ENCODE peak calls at places on chromosomes 1 and 21, in eight cellular contexts. P is nephron progenitor cell, F is AG09319, X is HFFc6, K is prostate gland, C is GM13977, G is HL-60, T is brain microvascular endothelial cell. S is an unnamed sample.

GRCh38 chr1:118266436-118266835 is 81.4 kb upstream of the SPAG17 start:
- DNase-seq in C (no peak), X (no peak), T (no peak), P (no peak), K (no peak), F (no peak), G (no peak), S (no peak)

GRCh38 chr1:13832100-13832499 is 132.1 kb downstream of the PRDM2 start:
- DNase-seq in K (no peak), G (no peak), T (no peak), F (no peak), P (no peak), C (no peak), X (no peak), S (no peak)

GRCh38 chr1:26021647-26022403 is at the start of gene EXTL1:
- DNase-seq in K (no peak), G (no peak), X (peak; percentile 39), C (no peak), T (peak; percentile 40), F (no peak), P (peak; percentile 69), S (no peak)

GRCh38 chr1:230458509-230458908 is 32.4 kb upstream of the PGBD5 start:
- DNase-seq in X (no peak), K (no peak), T (no peak), P (no peak), F (no peak), C (no peak), G (no peak), S (no peak)

GRCh38 chr1:70518106-70518505 is 107.0 kb downstream of the CTH start:
- DNase-seq in C (no peak), T (no peak), F (no peak), G (no peak), X (no peak), P (no peak), K (no peak), S (no peak)

GRCh38 chr1:96418969-96419368 is 302.6 kb upstream of the PTBP2 start:
- DNase-seq in G (no peak), K (no peak), P (no peak), F (no peak), C (no peak), T (no peak), X (no peak), S (no peak)

GRCh38 chr1:29383972-29384371 is 147.7 kb downstream of the PTPRU start:
- DNase-seq in C (no peak), P (no peak), T (peak; percentile 4), X (peak; percentile 3), F (no peak), G (no peak), K (no peak), S (no peak)

GRCh38 chr1:180691322-180691721 is 59.5 kb downstream of the XPR1 start:
- DNase-seq in G (no peak), X (no peak), C (no peak), F (no peak), P (no peak), T (peak; percentile 3), K (no peak), S (no peak)

GRCh38 chr1:193709607-193710006 is 523.2 kb upstream of the B3GALT2 start:
- DNase-seq in X (no peak), G (no peak), F (no peak), C (no peak), K (no peak), P (no peak), T (no peak), S (no peak)

GRCh38 chr1:177925006-177925405 is 44.9 kb downstream of the SEC16B start:
- DNase-seq in P (no peak), F (no peak), K (no peak), C (no peak), G (no peak), T (no peak), X (no peak), S (no peak)

GRCh38 chr1:79376106-79376505 is 369.6 kb upstream of the ADGRL4 start:
- DNase-seq in P (no peak), X (no peak), K (no peak), F (no peak), C (no peak), T (no peak), G (no peak), S (no peak)

GRCh38 chr1:40039245-40039756 is 1.2 kb upstream of the CAP1 start:
- DNase-seq in T (no peak), C (peak; percentile 24), K (peak; percentile 47), G (peak; percentile 61), X (peak; percentile 51), F (no peak), P (no peak), S (no peak)
- TF ChIP-seq CTCF in T (no peak), C (peak; percentile 21), K (peak; percentile 37), G (no peak), X (peak; percentile 56), F (no peak), P (no peak), S (no peak)

DNA sequence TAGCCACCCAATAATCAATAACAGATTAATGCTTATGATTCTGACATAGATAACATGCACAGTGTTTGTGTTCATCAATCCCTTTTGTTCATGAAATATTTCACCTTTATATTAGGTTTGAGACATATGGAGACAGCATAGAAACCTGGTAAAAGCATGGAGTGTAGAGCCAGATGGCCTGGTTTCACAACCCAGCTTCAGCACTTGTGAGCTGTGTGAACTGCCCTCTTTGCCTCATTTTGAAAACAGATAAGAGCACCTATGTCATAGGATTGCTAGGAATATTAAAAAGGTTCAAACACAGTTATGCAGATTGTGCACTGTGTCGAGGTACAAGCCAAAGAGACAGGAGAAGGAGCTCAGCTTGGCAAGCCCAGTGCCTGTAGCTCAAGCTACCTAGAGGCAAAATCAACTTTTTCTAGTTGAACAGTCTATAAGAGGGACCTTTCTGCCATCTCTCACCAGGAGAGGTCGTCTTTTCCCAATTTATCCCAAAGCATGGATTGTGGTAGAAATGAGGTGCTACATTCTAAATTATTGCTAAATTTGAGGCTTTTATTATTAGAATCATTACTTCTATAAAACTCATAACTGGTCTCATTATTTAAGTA is 5.0 kb downstream of the CHODL start:
- DNase-seq in K (no peak), C (no peak), T (no peak), F (no peak), P (no peak), G (no peak), X (no peak), S (no peak)
- TF ChIP-seq CTCF in K (no peak), C (no peak), T (no peak), F (no peak), P (peak; percentile 19), G (no peak), X (no peak), S (peak; percentile 50)

GRCh38 chr21:37165606-37166005 is 92.6 kb downstream of the TTC3 start:
- DNase-seq in X (no peak), P (no peak), G (peak; percentile 34), C (no peak), F (peak; percentile 11), K (no peak), T (no peak), S (no peak)

GRCh38 chr21:37164742-37165141 is 91.7 kb downstream of the TTC3 start:
- DNase-seq in P (no peak), X (no peak), C (no peak), T (no peak), F (no peak), G (no peak), K (no peak), S (no peak)

GRCh38 chr21:37172646-37173045 is 94.5 kb downstream of the VPS26C start:
- DNase-seq in P (no peak), G (no peak), T (no peak), X (no peak), F (no peak), K (no peak), C (no peak), S (no peak)

GRCh38 chr21:37168666-37169065 is 95.6 kb downstream of the TTC3 start:
- DNase-seq in P (no peak), T (no peak), C (no peak), K (no peak), F (no peak), G (no peak), X (no peak), S (no peak)

DNA sequence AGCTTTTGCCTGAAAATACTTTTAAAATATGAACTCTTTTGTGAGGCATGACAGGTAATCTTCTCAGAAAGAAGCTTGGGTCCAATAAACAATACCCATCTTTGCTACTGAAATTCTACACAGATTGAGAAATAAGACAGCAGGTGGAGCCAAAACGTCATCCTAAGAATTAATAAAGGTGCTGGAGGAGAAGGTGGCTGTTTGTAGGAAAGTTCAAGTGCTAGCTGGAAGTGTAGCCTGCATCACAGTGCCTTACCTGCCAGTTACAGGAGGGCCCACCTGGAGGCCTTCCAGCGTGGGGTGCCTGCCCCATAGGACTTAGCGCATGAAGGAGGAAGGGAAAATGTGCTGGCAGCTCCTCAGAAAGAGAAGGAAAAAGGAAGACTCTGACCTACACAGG is 93.7 kb downstream of the TTC3 start:
- DNase-seq in T (no peak), P (no peak), X (no peak), F (no peak), C (peak; percentile 25), K (no peak), G (no peak), S (no peak)
- TF ChIP-seq CTCF in T (peak; percentile 10), P (no peak), X (peak; percentile 44), F (no peak), C (peak; percentile 42), K (peak; percentile 30), G (no peak), S (peak; percentile 46)

DNA sequence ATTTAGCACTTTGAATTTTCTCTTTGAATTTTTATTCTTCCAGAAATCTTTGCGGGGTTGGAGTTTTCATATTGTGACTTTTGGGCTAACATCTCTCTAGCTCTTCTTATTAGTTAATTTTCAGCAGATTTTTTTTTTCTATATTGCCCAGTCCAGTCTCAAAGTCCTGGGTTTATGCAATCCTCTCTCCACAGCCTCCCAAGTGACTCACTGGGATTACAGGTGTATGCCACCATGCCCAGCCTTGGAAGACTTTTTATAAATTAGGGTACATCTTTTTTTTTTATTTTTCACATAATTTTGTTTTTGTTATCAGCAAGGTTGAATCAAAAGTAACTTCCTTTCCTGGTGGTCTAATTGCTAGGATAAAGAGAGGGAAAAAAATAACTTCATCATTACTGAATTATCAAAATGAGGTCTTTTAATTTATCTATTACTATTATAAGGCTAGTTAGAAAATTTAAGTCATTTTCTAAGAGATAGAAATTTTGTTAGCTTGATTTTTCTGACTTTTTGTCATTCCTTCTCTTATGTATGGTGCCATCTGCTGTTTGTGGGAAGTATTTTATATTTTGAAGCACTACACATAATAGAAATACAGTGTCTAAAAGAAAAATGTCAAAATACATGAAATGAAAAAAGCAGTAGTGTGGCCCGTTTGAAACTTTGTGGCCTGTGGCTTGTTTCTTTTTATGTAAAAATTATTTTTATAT is 273.4 kb upstream of the CACYBP start:
- DNase-seq in F (no peak), T (no peak), G (no peak), P (no peak), K (no peak), X (peak; percentile 43), C (peak; percentile 26), S (no peak)
- TF ChIP-seq CTCF in F (peak; percentile 53), T (peak; percentile 32), G (peak; percentile 23), P (peak; percentile 64), K (peak; percentile 45), X (peak; percentile 85), C (peak; percentile 44), S (peak; percentile 80)